ENCODE peak calls at places on chromosomes 12 and 14, in seven cellular contexts. S, T, A, H, K, U and V are unnamed samples.

GRCh38 chr12:131468206-131468605 is 242.7 kb upstream of the SFSWAP start:
- DNase-seq in A (no peak), S (no peak), T (no peak), H (no peak), U (no peak), K (no peak), V (no peak)

GRCh38 chr14:104358528-104359300 is 220.3 kb downstream of the KIF26A start:
- DNase-seq in H (peak; percentile 10), K (peak; percentile 47), U (no peak), T (no peak), A (no peak), S (no peak), V (peak; percentile 34)

GRCh38 chr12:130582286-130582685 is 133.8 kb downstream of the RIMBP2 start:
- DNase-seq in H (no peak), K (no peak), A (no peak), S (no peak), T (no peak), U (no peak), V (no peak)

GRCh38 chr14:59306775-59307174 is 118.3 kb downstream of the DAAM1 start:
- DNase-seq in K (no peak), H (no peak), A (no peak), T (no peak), S (no peak), U (no peak), V (no peak)

GRCh38 chr12:29253916-29254625 is 105.0 kb downstream of the FAR2 start:
- DNase-seq in U (no peak), A (no peak), K (no peak), T (no peak), H (peak; percentile 26), S (no peak), V (no peak)

GRCh38 chr12:52495385-52495784 is 2.3 kb upstream of the KRT6A start:
- DNase-seq in U (peak; percentile 64), T (no peak), H (peak; percentile 51), K (no peak), A (no peak), S (no peak), V (no peak)

GRCh38 chr12:124261885-124262284 is 33.0 kb upstream of the RFLNA start:
- DNase-seq in S (no peak), H (no peak), A (no peak), K (no peak), U (no peak), T (no peak), V (no peak)

GRCh38 chr12:94372379-94372930 is 87.2 kb downstream of the CEP83 start:
- DNase-seq in H (no peak), S (no peak), U (no peak), T (no peak), K (no peak), A (no peak), V (no peak)

GRCh38 chr14:70416717-70417349 is at the start of gene SYNJ2BP:
- DNase-seq in T (peak; percentile 81), K (peak; percentile 73), H (peak; percentile 62), U (peak; percentile 83), S (peak; percentile 52), A (peak; percentile 58), V (peak; percentile 79)

GRCh38 chr12:125161712-125162023 is 96.4 kb downstream of the AACS start:
- DNase-seq in T (no peak), H (no peak), K (no peak), U (no peak), S (no peak), A (no peak), V (no peak)

GRCh38 chr12:5507944-5508343 is 76.0 kb downstream of the NTF3 start:
- DNase-seq in A (no peak), S (no peak), K (no peak), T (no peak), U (no peak), H (no peak), V (no peak)

GRCh38 chr12:107948675-107949074 is 174.2 kb downstream of the ASCL4 start:
- DNase-seq in A (no peak), S (no peak), U (no peak), K (no peak), H (no peak), T (no peak), V (no peak)

GRCh38 chr12:752673-753400 is 458 bp downstream of the WNK1 start:
- DNase-seq in K (peak; percentile 78), A (no peak), U (peak; percentile 39), S (no peak), H (peak; percentile 77), T (no peak), V (no peak)

GRCh38 chr12:130870442-130871285 is 1.2 kb upstream of the RAN start:
- DNase-seq in S (peak; percentile 82), T (no peak), U (peak; percentile 87), K (peak; percentile 73), H (peak; percentile 75), A (peak; percentile 29), V (peak; percentile 81)

GRCh38 chr14:37591941-37592287 is 3.1 kb downstream of the FOXA1 start:
- DNase-seq in K (no peak), T (peak; percentile 67), S (no peak), H (no peak), A (no peak), U (peak; percentile 53), V (no peak)

GRCh38 chr12:75975692-75976091 is 55.9 kb downstream of the PHLDA1 start:
- DNase-seq in K (no peak), H (no peak), T (no peak), U (no peak), S (no peak), A (no peak), V (no peak)

GRCh38 chr12:102234599-102234998 is 37.0 kb upstream of the PMCH start:
- DNase-seq in T (no peak), K (no peak), H (no peak), S (no peak), A (no peak), U (no peak), V (no peak)

GRCh38 chr12:78062781-78063180 is 232.1 kb downstream of the NAV3 start:
- DNase-seq in A (no peak), U (no peak), H (no peak), S (no peak), T (no peak), K (no peak), V (peak; percentile 46)

GRCh38 chr14:75941030-75941429 is 40.8 kb downstream of the TGFB3 start:
- DNase-seq in A (no peak), S (no peak), U (no peak), K (no peak), T (no peak), H (peak; percentile 46), V (no peak)

GRCh38 chr12:76670776-76671175 is 93.1 kb upstream of the ZDHHC17 start:
- DNase-seq in S (no peak), K (no peak), T (no peak), U (no peak), A (no peak), H (no peak), V (no peak)

GRCh38 chr12:15924956-15925355 is 13.8 kb downstream of the DERA start:
- DNase-seq in T (no peak), A (no peak), S (no peak), U (no peak), K (no peak), H (no peak), V (no peak)

GRCh38 chr12:44053550-44054243 is 217.8 kb downstream of the TMEM117 start:
- DNase-seq in K (no peak), U (no peak), T (no peak), A (no peak), S (no peak), H (no peak), V (no peak)

GRCh38 chr14:65387171-65387570 is 25.4 kb upstream of the FUT8 start:
- DNase-seq in H (no peak), A (no peak), U (no peak), K (no peak), T (no peak), S (no peak), V (no peak)

GRCh38 chr12:31005944-31006361 is 67.7 kb upstream of the DDX11 start:
- DNase-seq in U (no peak), H (no peak), S (no peak), A (no peak), T (no peak), K (peak; percentile 48), V (no peak)

GRCh38 chr12:49236423-49236822 is 28.5 kb upstream of the TUBA1C start:
- DNase-seq in S (no peak), K (no peak), A (no peak), U (no peak), T (no peak), H (no peak), V (no peak)

GRCh38 chr14:33393895-33394405 is 455.3 kb downstream of the NPAS3 start:
- DNase-seq in A (no peak), T (peak; percentile 97), U (peak; percentile 50), H (no peak), S (no peak), K (no peak), V (no peak)

GRCh38 chr14:64417042-64417770 is 29.1 kb downstream of the MTHFD1 start:
- DNase-seq in A (no peak), T (no peak), K (no peak), H (no peak), S (no peak), U (no peak), V (no peak)

GRCh38 chr14:88470542-88471440 is 84.0 kb downstream of the PTPN21 start:
- DNase-seq in H (no peak), K (no peak), A (no peak), U (no peak), S (no peak), T (no peak), V (no peak)

GRCh38 chr14:85534914-85535313 is 5.0 kb downstream of the FLRT2 start:
- DNase-seq in T (no peak), A (no peak), K (no peak), S (no peak), H (no peak), U (no peak), V (no peak)

GRCh38 chr14:52049721-52050588 is 18.9 kb downstream of the NID2 start:
- DNase-seq in T (no peak), A (no peak), S (no peak), U (no peak), K (no peak), H (no peak), V (no peak)

GRCh38 chr12:22014783-22015144 is 31.3 kb upstream of the CMAS start:
- DNase-seq in T (no peak), U (no peak), A (no peak), H (no peak), S (no peak), K (no peak), V (no peak)

GRCh38 chr14:71995741-71996140 is 63.5 kb downstream of the RGS6 start:
- DNase-seq in K (no peak), A (no peak), T (no peak), H (no peak), U (no peak), S (no peak), V (no peak)

GRCh38 chr12:28222959-28223662 is 32.9 kb downstream of the CCDC91 start:
- DNase-seq in S (peak; percentile 2), A (no peak), T (peak; percentile 38), U (no peak), K (no peak), H (no peak), V (no peak)

GRCh38 chr14:54722791-54723432 is 156.0 kb downstream of the SAMD4A start:
- DNase-seq in S (no peak), H (no peak), A (no peak), K (no peak), U (peak; percentile 6), T (peak; percentile 6), V (no peak)

GRCh38 chr14:68518910-68519686 is 273.8 kb downstream of the ZFP36L1 start:
- DNase-seq in T (no peak), S (no peak), H (no peak), K (no peak), U (no peak), A (no peak), V (no peak)

GRCh38 chr14:102826751-102827675 is 49.8 kb downstream of the TRAF3 start:
- DNase-seq in S (no peak), U (no peak), T (no peak), H (no peak), K (no peak), A (no peak), V (no peak)

GRCh38 chr12:6724409-6724797 is 557 bp downstream of the COPS7A start:
- DNase-seq in A (no peak), T (no peak), U (peak; percentile 30), H (peak; percentile 32), S (peak; percentile 26), K (no peak), V (no peak)

GRCh38 chr12:10584415-10584814 is 29.0 kb downstream of the MAGOHB start:
- DNase-seq in S (no peak), H (no peak), T (no peak), U (no peak), A (no peak), K (no peak), V (no peak)